ENCODE peak calls at places on chromosomes 12 and 14, in ten cellular contexts. O is posterior cingulate gyrus; G is transverse colon; K is activated effector memory CD4-positive, alpha-beta T cell treated with Interleukin-2 at 50 U/mL for 16 hours; M is sciatic nerve; Y is left cardiac atrium; F is hippocampal formation; X is NCI-H2081; D is esophagus muscularis mucosa; N is AG08395. J is an unnamed sample.

GRCh38 chr14:58805605-58806358 is 168.0 kb downstream of the DACT1 start:
- DNase-seq in X (peak; percentile 78), G (no peak), O (no peak), D (no peak), K (no peak), M (no peak), N (no peak), Y (no peak), F (no peak), J (no peak)

GRCh38 chr14:65230287-65230728 is 128.0 kb upstream of the MAX start:
- DNase-seq in G (no peak), M (peak; percentile 82), F (peak; percentile 96), O (peak; percentile 87), Y (peak; percentile 75), X (peak; percentile 57), D (no peak), K (no peak), N (no peak), J (no peak)

GRCh38 chr12:59823535-59823934 is 227.7 kb downstream of the SLC16A7 start:
- DNase-seq in D (no peak), O (no peak), F (no peak), K (no peak), X (no peak), G (no peak), M (no peak), Y (no peak), N (peak; percentile 19), J (no peak)

GRCh38 chr12:1421091-1421902 is 173.1 kb downstream of the FBXL14 start:
- DNase-seq in X (no peak), Y (no peak), N (no peak), G (no peak), F (no peak), D (no peak), K (no peak), O (no peak), M (no peak), J (no peak)

GRCh38 chr12:78739653-78740052 is 124.9 kb upstream of the SYT1 start:
- DNase-seq in G (no peak), Y (no peak), X (no peak), M (no peak), N (no peak), F (no peak), O (no peak), D (no peak), K (no peak), J (no peak)

GRCh38 chr14:102140027-102140749 is 491 bp downstream of the WDR20 start:
- DNase-seq in D (no peak), X (peak; percentile 21), K (peak; percentile 10), Y (peak; percentile 40), G (peak; percentile 45), N (peak; percentile 41), F (no peak), O (peak; percentile 32), M (no peak), J (peak; percentile 79)

GRCh38 chr12:47014474-47014873 is 64.9 kb upstream of the PCED1B start:
- DNase-seq in G (no peak), O (no peak), K (no peak), Y (no peak), F (no peak), X (no peak), D (no peak), M (no peak), N (peak; percentile 71), J (no peak)

GRCh38 chr12:86249276-86249675 is 6.9 kb downstream of the MGAT4C start:
- DNase-seq in N (no peak), F (no peak), D (no peak), M (no peak), K (no peak), O (no peak), Y (no peak), G (no peak), X (no peak), J (no peak)

GRCh38 chr12:112126916-112127315 is 1.6 kb downstream of the TRAFD1 start:
- DNase-seq in F (no peak), Y (no peak), D (no peak), G (no peak), N (no peak), M (no peak), X (no peak), O (no peak), K (no peak), J (no peak)

GRCh38 chr14:92448786-92449185 is 64.8 kb upstream of the RIN3 start:
- DNase-seq in Y (no peak), X (no peak), O (no peak), N (no peak), M (no peak), G (no peak), F (no peak), K (no peak), D (no peak), J (no peak)

GRCh38 chr14:76920572-76921175 is 94.5 kb downstream of the LRRC74A start:
- DNase-seq in O (no peak), K (no peak), G (no peak), N (no peak), F (no peak), Y (no peak), M (no peak), D (no peak), X (peak; percentile 84), J (no peak)

GRCh38 chr14:67987596-67987995 is 168.0 kb downstream of the RAD51B start:
- DNase-seq in F (no peak), M (no peak), K (no peak), O (no peak), G (no peak), D (no peak), N (peak; percentile 14), Y (no peak), X (no peak), J (no peak)

GRCh38 chr14:75522224-75522764 is at the start of gene BATF:
- DNase-seq in Y (no peak), X (no peak), O (no peak), G (peak; percentile 53), N (no peak), D (peak; percentile 92), K (peak; percentile 68), M (no peak), F (no peak), J (no peak)